ENCODE peak calls at places on chromosomes 16 and 17, in five cellular contexts. Y, V, S, P and X are unnamed samples.

GRCh38 chr17:7439462-7440112 is at the start of gene FGF11:
- DNase-seq in V (no peak), Y (no peak), P (no peak), S (no peak), X (no peak)

GRCh38 chr16:86833136-86833535 is 254.8 kb downstream of the FOXL1 start:
- DNase-seq in P (no peak), V (no peak), S (peak; percentile 37), Y (peak; percentile 15), X (no peak)

GRCh38 chr17:13154403-13154802 is 136.6 kb upstream of the ELAC2 start:
- DNase-seq in Y (peak; percentile 33), S (no peak), V (no peak), P (no peak), X (no peak)

GRCh38 chr17:29593546-29594440 is 861 bp downstream of the ANKRD13B start:
- DNase-seq in Y (peak; percentile 24), S (peak; percentile 41), V (no peak), P (peak; percentile 87), X (no peak)

GRCh38 chr16:63745456-63745855 is 1376.4 kb downstream of the CDH11 start:
- DNase-seq in Y (no peak), S (no peak), P (no peak), V (no peak), X (no peak)

GRCh38 chr16:53022374-53022773 is 30.3 kb downstream of the CHD9NB start:
- DNase-seq in P (peak; percentile 75), V (no peak), S (peak; percentile 51), Y (peak; percentile 43), X (peak; percentile 57)

GRCh38 chr16:3007957-3008748 is 4.6 kb upstream of the CLDN9 start:
- DNase-seq in P (peak; percentile 97), S (no peak), Y (no peak), V (peak; percentile 94), X (no peak)

GRCh38 chr17:1617620-1618174 is 10.9 kb downstream of the SLC43A2 start:
- DNase-seq in S (peak; percentile 85), P (peak; percentile 31), V (no peak), Y (peak; percentile 77), X (no peak)

GRCh38 chr16:1069154-1069553 is 3.4 kb upstream of the SSTR5 start:
- DNase-seq in S (no peak), Y (no peak), P (peak; percentile 53), V (no peak), X (no peak)

GRCh38 chr17:38579934-38580333 is 25.8 kb downstream of the SRCIN1 start:
- DNase-seq in Y (peak; percentile 13), S (peak; percentile 14), V (no peak), P (peak; percentile 72), X (no peak)

GRCh38 chr17:63437287-63438091 is 8.6 kb downstream of the CYB561 start:
- DNase-seq in V (no peak), Y (no peak), S (no peak), P (no peak), X (no peak)

GRCh38 chr16:53043986-53044571 is 8.6 kb downstream of the CHD9NB start:
- DNase-seq in Y (no peak), P (peak; percentile 97), V (peak; percentile 92), S (no peak), X (peak; percentile 56)

GRCh38 chr17:62970617-62971016 is 4.6 kb downstream of the TANC2 start:
- DNase-seq in S (no peak), V (no peak), Y (no peak), P (no peak), X (no peak)

GRCh38 chr17:3558603-3559269 is 1.1 kb upstream of the TRPV3 start:
- DNase-seq in S (peak; percentile 54), V (no peak), P (no peak), Y (peak; percentile 92), X (no peak)

GRCh38 chr17:11304568-11304967 is 63.6 kb downstream of the SHISA6 start:
- DNase-seq in Y (no peak), S (no peak), V (no peak), P (no peak), X (no peak)

GRCh38 chr17:28407130-28407973 is 1.3 kb upstream of the SLC46A1 start:
- DNase-seq in S (no peak), P (no peak), V (no peak), Y (no peak), X (no peak)

GRCh38 chr17:18191071-18191667 is 7.5 kb downstream of the ALKBH5 start:
- DNase-seq in S (peak; percentile 18), V (no peak), P (no peak), Y (no peak), X (no peak)

GRCh38 chr16:84559311-84559932 is 55.0 kb upstream of the MEAK7 start:
- DNase-seq in S (no peak), P (no peak), Y (no peak), V (no peak), X (no peak)

GRCh38 chr16:47774661-47775060 is 313.5 kb downstream of the PHKB start:
- DNase-seq in V (peak; percentile 13), Y (peak; percentile 52), P (peak; percentile 77), S (peak; percentile 45), X (no peak)

GRCh38 chr17:58338907-58339774 is 10.5 kb upstream of the TSPOAP1 start:
- DNase-seq in P (peak; percentile 94), V (no peak), Y (peak; percentile 88), S (peak; percentile 64), X (no peak)

GRCh38 chr17:74354123-74354522 is 7.5 kb downstream of the BTBD17 start:
- DNase-seq in P (peak; percentile 84), S (no peak), V (no peak), Y (no peak), X (peak; percentile 57)

GRCh38 chr17:59641799-59642484 is 22.2 kb downstream of the CLTC start:
- DNase-seq in V (no peak), P (peak; percentile 25), S (no peak), Y (no peak), X (no peak)

GRCh38 chr17:73165616-73166404 is 1.0 kb downstream of the SSTR2 start:
- DNase-seq in Y (no peak), V (no peak), S (peak; percentile 18), P (no peak), X (peak; percentile 17)

GRCh38 chr16:24776486-24777220 is 47.2 kb downstream of the TNRC6A start:
- DNase-seq in P (no peak), Y (peak; percentile 33), V (no peak), S (no peak), X (no peak)
- H3K4me3 ChIP-seq in P (no peak overlapping the region), Y (no peak overlapping the region), V (no peak overlapping the region), S (peak overlapping the region; percentile 10), X (no peak overlapping the region)

GRCh38 chr17:16923904-16924700 is 47.8 kb downstream of the TNFRSF13B start:
- DNase-seq in V (no peak), S (no peak), P (no peak), Y (no peak), X (no peak)
- H2AK5ac ChIP-seq in V (no peak overlapping the region), S (no peak overlapping the region), P (no peak overlapping the region), Y (no peak overlapping the region), X (peak overlapping the region; percentile 81)

GRCh38 chr17:56594528-56595418 is 1.3 kb downstream of the NOG start:
- DNase-seq in P (peak; percentile 76), Y (peak; percentile 10), V (no peak), S (peak; percentile 56), X (peak; percentile 48)
- H3K4me3 ChIP-seq in P (peak overlapping the region; percentile 5), Y (peak overlapping the region; percentile 68), V (peak overlapping the region; percentile 50), S (peak overlapping the region; percentile 66), X (peak overlapping the region; percentile 87)

DNA sequence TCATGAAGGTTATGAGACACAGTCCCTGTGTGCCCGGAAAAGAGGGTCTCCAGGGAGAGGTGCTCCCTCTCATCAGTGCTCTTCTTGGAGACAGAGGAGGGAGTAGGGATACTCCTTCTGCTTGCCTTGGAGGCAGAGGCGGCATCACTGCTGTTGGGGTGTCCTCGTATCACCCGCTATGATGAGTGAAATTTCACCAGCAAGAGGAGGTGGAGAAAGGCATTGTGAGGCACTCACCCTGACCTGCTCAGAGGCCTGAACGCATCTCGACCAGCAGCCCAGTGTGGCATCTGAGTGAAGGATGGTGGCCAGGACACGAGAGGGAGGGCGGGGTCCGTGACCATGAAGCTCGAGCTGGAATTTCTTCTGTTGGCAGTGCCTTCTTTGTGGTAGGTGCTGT is 222.1 kb upstream of the CHMP6 start:
- DNase-seq in P (no peak), V (no peak), S (no peak), Y (no peak), X (no peak)
- H2AK5ac ChIP-seq in P (no peak overlapping the region), V (no peak overlapping the region), S (no peak overlapping the region), Y (peak overlapping the region; percentile 81), X (no peak overlapping the region)

GRCh38 chr17:21532763-21533385 is 156.7 kb downstream of the KCNJ12 start:
- DNase-seq in Y (no peak), P (no peak), V (no peak), S (no peak), X (no peak)

GRCh38 chr17:21537302-21537701 is 155.0 kb upstream of the KCNJ18 start:
- DNase-seq in Y (no peak), V (no peak), P (no peak), S (no peak), X (no peak)

GRCh38 chr17:21538615-21539014 is 153.7 kb upstream of the KCNJ18 start:
- DNase-seq in Y (no peak), V (no peak), P (no peak), S (no peak), X (no peak)

GRCh38 chr17:21539146-21539545 is 153.2 kb upstream of the KCNJ18 start:
- DNase-seq in Y (peak; percentile 27), S (no peak), P (no peak), V (no peak), X (no peak)

GRCh38 chr17:21535686-21536085 is 156.6 kb upstream of the KCNJ18 start:
- DNase-seq in Y (no peak), S (no peak), V (no peak), P (no peak), X (no peak)
- H3K4me3 ChIP-seq in Y (no peak overlapping the region), S (no peak overlapping the region), V (no peak overlapping the region), P (no peak overlapping the region), X (no peak overlapping the region)

GRCh38 chr17:69450131-69450530 is 35.6 kb downstream of the MAP2K6 start:
- DNase-seq in P (no peak), V (no peak), Y (no peak), S (no peak), X (no peak)

GRCh38 chr17:69448431-69449102 is 34.1 kb downstream of the MAP2K6 start:
- DNase-seq in S (peak; percentile 16), P (peak; percentile 98), Y (no peak), V (peak; percentile 83), X (peak; percentile 73)

GRCh38 chr17:69450857-69451410 is 36.4 kb downstream of the MAP2K6 start:
- DNase-seq in P (no peak), V (no peak), Y (no peak), S (peak; percentile 20), X (no peak)

GRCh38 chr17:69445132-69445531 is 30.6 kb downstream of the MAP2K6 start:
- DNase-seq in Y (no peak), V (no peak), S (no peak), P (no peak), X (no peak)

GRCh38 chr17:69447726-69448125 is 33.2 kb downstream of the MAP2K6 start:
- DNase-seq in P (no peak), V (no peak), S (no peak), Y (no peak), X (no peak)
- H2AK5ac ChIP-seq in P (peak overlapping the region; percentile 59), V (peak overlapping the region; percentile 93), S (no peak overlapping the region), Y (no peak overlapping the region), X (no peak overlapping the region)

GRCh38 chr17:69228576-69228975 is at the start of gene ABCA10:
- DNase-seq in S (peak; percentile 9), Y (peak; percentile 8), V (no peak), P (no peak), X (no peak)
- H3K4me3 ChIP-seq in S (peak within 1 kb of the TSS; percentile 71), Y (no peak within 1 kb of the TSS), V (no peak within 1 kb of the TSS), P (no peak within 1 kb of the TSS), X (no peak within 1 kb of the TSS)